ENCODE peak calls at places on chromosomes 16 and 17, in six cellular contexts. V is IMR-90, X is A549, G is colonic mucosa, J is tibial artery, U is adrenal gland. C is an unnamed sample.

GRCh38 chr17:30229012-30229411 is 6.5 kb downstream of the SLC6A4 start:
- DNase-seq in V (no peak), X (no peak), G (no peak), J (no peak), U (no peak), C (no peak)

GRCh38 chr17:40536731-40537171 is 28.5 kb downstream of the CCR7 start:
- DNase-seq in V (peak), X (no peak), G (no peak), J (peak), U (no peak), C (peak)

GRCh38 chr16:23286131-23286532 is 16.0 kb upstream of the SCNN1B start:
- DNase-seq in V (peak), X (no peak), G (no peak), J (no peak), U (no peak), C (no peak)

GRCh38 chr17:41689497-41690299 is 1.0 kb downstream of the EIF1 start:
- DNase-seq in V (peak), X (no peak), G (peak), J (no peak), U (no peak), C (no peak)

GRCh38 chr17:43043306-43043705 is 18.3 kb downstream of the RND2 start:
- DNase-seq in V (peak), X (no peak), G (no peak), J (no peak), U (no peak), C (no peak)

GRCh38 chr17:3771140-3771539 is 29.8 kb downstream of the ITGAE start:
- DNase-seq in V (no peak), X (no peak), G (no peak), J (no peak), U (no peak), C (no peak)

GRCh38 chr16:28100810-28101532 is 37.5 kb upstream of the GSG1L start:
- DNase-seq in V (no peak), X (no peak), G (no peak), J (no peak), U (no peak), C (no peak)

GRCh38 chr17:79036181-79036580 is 12.2 kb downstream of the C1QTNF1 start:
- DNase-seq in V (no peak), X (no peak), G (no peak), J (no peak), U (peak), C (no peak)

GRCh38 chr16:20899503-20900298 is 457 bp downstream of the DCUN1D3 start:
- DNase-seq in V (no peak), X (no peak), G (peak), J (peak), U (peak), C (no peak)

DNA sequence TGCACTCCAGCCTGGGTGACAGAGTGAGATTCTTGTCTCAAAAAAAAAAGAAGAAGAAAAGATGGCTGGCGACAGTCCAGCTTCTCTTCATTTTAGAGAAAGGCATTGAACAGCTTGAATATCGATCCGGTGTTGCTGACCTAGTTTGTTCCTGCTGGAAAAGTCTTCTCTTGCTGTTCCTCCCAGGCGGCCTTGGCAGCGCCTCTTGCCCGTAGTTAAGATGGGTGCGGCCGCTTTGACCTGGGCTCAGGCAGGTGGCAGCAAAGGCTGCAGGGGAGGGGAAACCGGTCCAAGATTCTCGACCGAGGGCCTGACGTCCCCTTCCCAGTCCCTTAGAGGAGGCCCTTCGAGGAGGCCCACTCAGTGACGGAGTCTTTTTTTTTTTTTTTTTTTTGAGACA is 3.8 kb upstream of the ZNF764 start:
- DNase-seq in V (no peak), X (no peak), G (peak), J (no peak), U (no peak), C (no peak)
- H3K4me3 ChIP-seq in V (no peak), X (no peak), G (peak), J (peak), U (no peak), C (no peak)

GRCh38 chr16:26731729-26732128 is 335.0 kb upstream of the C16orf82 start:
- DNase-seq in V (no peak), X (no peak), G (no peak), J (no peak), U (no peak), C (no peak)

GRCh38 chr16:26740771-26741170 is 326.0 kb upstream of the C16orf82 start:
- DNase-seq in V (no peak), X (no peak), G (no peak), J (no peak), U (no peak), C (no peak)

GRCh38 chr16:26736084-26736483 is 330.6 kb upstream of the C16orf82 start:
- DNase-seq in V (no peak), X (no peak), G (no peak), J (no peak), U (no peak), C (no peak)

GRCh38 chr16:26729917-26730541 is 336.7 kb upstream of the C16orf82 start:
- DNase-seq in V (no peak), X (no peak), G (no peak), J (no peak), U (no peak), C (no peak)

GRCh38 chr16:26735521-26735920 is 331.2 kb upstream of the C16orf82 start:
- DNase-seq in V (no peak), X (no peak), G (no peak), J (no peak), U (no peak), C (no peak)
- H3K27ac ChIP-seq in V (no peak), X (no peak), G (no peak), J (no peak), U (no peak), C (no peak)

GRCh38 chr16:4684030-4684715 is 9.2 kb upstream of the NUDT16L1 start:
- DNase-seq in V (no peak), X (no peak), G (no peak), J (no peak), U (peak), C (no peak)

GRCh38 chr16:4681471-4682083 is 11.8 kb upstream of the NUDT16L1 start:
- DNase-seq in V (no peak), X (no peak), G (no peak), J (no peak), U (peak), C (no peak)

GRCh38 chr16:4682084-4682581 is 11.2 kb upstream of the NUDT16L1 start:
- DNase-seq in V (no peak), X (no peak), G (no peak), J (no peak), U (peak), C (no peak)

GRCh38 chr16:4683255-4684029 is 9.9 kb upstream of the NUDT16L1 start:
- DNase-seq in V (no peak), X (no peak), G (no peak), J (no peak), U (no peak), C (no peak)

DNA sequence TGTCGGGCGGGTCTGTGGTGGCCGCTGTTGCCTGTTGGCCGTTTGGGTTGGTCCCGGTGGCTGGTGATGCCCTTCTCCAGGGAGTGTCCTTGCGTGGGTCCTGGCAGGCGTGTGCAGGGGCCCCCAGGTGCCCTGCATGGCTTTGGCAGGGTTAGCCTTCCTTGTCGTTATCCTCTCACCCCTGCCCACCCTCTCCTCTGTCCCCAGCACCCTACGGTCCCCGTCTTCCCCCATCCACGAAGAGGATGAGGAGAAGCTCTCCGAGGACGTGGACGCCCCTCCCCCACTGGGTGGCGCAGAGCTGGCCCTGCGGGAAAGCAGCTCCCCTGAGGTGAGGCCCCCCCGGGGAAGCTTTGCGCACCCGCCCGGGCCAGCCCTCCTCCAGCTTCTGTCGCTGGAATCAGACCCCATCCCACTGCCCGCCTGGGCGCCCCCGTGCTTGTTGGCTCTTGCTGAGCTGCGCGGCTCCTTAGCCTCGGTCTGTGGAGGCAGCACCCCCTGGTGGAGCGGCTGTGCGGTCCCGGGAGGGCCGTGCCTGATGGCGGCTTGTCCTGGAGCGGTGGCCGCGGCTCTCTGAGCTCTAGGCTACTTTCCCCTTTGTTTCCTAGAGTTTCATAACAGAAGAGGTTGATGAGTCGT is 10.6 kb upstream of the NUDT16L1 start:
- DNase-seq in V (peak), X (no peak), G (no peak), J (no peak), U (peak), C (no peak)
- TF ChIP-seq CTCF in V (peak), X (peak), G (no peak), J (no peak), U (peak), C (no peak)

DNA sequence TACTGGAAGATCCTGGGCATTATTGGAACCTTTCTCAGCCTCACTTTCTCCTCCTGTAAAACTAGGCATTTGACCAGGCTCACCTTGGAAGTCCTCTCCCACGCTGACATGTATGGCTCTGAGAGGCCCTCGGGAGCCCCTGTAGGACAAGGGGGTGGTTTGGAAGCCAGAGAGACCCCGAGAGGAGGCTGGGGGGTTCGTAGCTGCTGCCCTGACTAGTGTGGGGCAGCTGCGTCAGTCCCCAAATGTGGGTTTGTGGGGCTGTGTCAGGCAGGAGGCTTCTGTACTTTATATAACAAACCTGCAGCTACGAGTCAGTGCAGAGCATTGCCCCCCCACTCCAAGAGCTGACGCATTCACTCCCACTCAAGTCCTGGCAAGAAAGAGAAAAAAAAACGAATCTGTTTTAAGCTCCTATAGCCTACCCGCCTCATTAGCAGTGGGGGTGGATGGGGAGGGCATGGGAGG is 1.8 kb downstream of the CX3CL1 start:
- DNase-seq in V (peak), X (no peak), G (no peak), J (peak), U (no peak), C (peak)
- H3K4me3 ChIP-seq in V (no peak), X (no peak), G (no peak), J (peak), U (no peak), C (peak)

GRCh38 chr17:16467044-16467443 is 24.9 kb downstream of the LRRC75A start:
- DNase-seq in V (no peak), X (no peak), G (no peak), J (no peak), U (no peak), C (no peak)
- H3K27ac ChIP-seq in V (no peak), X (no peak), G (peak), J (no peak), U (no peak), C (no peak)

DNA sequence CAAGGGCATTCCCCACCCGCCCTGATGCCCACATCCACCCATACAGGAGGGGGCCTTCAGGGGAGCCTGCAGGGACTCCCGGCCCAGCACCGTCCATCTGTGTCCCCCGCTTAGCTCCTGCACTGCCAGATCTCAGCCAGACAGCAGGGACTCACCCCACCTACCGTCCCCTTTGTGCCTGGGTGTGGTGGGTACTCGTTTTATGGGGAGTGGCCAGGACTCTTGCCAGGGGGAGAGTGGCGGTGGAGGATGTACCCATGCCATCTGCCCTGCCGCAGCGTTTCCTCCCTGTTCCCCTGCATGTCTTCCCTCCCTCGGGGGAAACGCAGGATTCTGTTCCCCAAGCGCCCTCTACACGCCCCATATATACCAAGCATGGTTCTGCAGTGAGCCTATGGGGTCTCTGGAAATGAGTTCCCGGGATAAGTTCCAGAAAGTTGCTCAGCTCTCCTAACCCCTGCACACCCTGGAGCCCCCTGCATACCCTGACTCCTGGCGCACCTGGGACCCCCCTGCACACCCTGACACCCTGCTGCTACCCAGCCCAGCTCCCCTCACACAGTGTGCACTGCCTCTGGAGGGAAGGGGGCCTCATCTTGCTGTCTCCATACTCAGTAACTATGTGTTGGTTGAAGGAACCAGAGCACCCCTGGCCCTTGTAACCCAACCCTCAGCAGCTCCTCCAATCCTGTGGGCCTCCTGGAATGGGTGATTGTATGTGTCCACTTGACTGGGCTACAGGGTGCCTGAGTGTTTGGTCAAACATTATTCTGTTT is 4.2 kb upstream of the MAFG start:
- DNase-seq in V (no peak), X (no peak), G (no peak), J (no peak), U (no peak), C (no peak)
- TF ChIP-seq CTCF in V (no peak), X (no peak), G (no peak), J (no peak), U (no peak), C (no peak)

GRCh38 chr17:6019959-6020358 is 50.2 kb upstream of the WSCD1 start:
- DNase-seq in V (no peak), X (no peak), G (no peak), J (no peak), U (no peak), C (no peak)

GRCh38 chr17:6021011-6021400 is 49.2 kb upstream of the WSCD1 start:
- DNase-seq in V (no peak), X (no peak), G (no peak), J (no peak), U (no peak), C (no peak)

GRCh38 chr17:6021627-6022026 is 48.6 kb upstream of the WSCD1 start:
- DNase-seq in V (no peak), X (no peak), G (no peak), J (no peak), U (no peak), C (no peak)

GRCh38 chr17:6020376-6021010 is 49.7 kb upstream of the WSCD1 start:
- DNase-seq in V (no peak), X (no peak), G (no peak), J (no peak), U (no peak), C (no peak)

GRCh38 chr17:6018788-6019187 is 51.4 kb upstream of the WSCD1 start:
- DNase-seq in V (no peak), X (no peak), G (no peak), J (no peak), U (no peak), C (no peak)
- H3K4me3 ChIP-seq in V (no peak), X (no peak), G (no peak), J (no peak), U (no peak), C (no peak)

GRCh38 chr17:71821512-71821911 is 299.3 kb upstream of the SOX9 start:
- DNase-seq in V (no peak), X (no peak), G (no peak), J (no peak), U (no peak), C (no peak)
- H3K27ac ChIP-seq in V (no peak), X (no peak), G (no peak), J (no peak), U (no peak), C (no peak)

GRCh38 chr17:2549392-2550211 is 37.9 kb upstream of the METTL16 start:
- DNase-seq in V (no peak), X (no peak), G (no peak), J (no peak), U (no peak), C (no peak)

GRCh38 chr17:2542456-2542855 is 30.8 kb upstream of the METTL16 start:
- DNase-seq in V (no peak), X (no peak), G (no peak), J (no peak), U (peak), C (no peak)

GRCh38 chr17:2551493-2551892 is 39.8 kb upstream of the METTL16 start:
- DNase-seq in V (no peak), X (no peak), G (no peak), J (no peak), U (no peak), C (no peak)

GRCh38 chr17:2545393-2545792 is 33.7 kb upstream of the METTL16 start:
- DNase-seq in V (no peak), X (no peak), G (no peak), J (no peak), U (peak), C (no peak)

DNA sequence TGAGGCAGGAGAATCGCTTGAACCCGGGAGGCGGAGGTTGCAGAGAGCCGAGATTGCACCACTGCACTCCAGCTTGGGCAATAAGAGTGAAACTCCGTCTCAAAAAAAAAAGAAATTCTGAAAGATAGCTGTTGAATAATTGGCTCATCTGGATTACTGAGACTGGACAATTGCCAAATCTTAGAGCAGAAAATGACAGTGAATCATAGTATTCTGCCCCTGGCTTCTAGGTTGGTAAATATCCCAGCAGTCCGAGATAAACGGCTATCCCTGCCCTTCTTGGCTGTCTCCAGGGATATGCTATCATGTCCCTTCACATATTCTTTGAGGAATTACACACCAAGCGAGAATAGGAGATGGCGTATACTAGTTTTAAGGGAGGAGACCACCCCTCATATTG is 35.5 kb upstream of the METTL16 start:
- DNase-seq in V (peak), X (peak), G (no peak), J (no peak), U (peak), C (no peak)
- TF ChIP-seq CTCF in V (no peak), X (no peak), G (no peak), J (no peak), U (no peak), C (no peak)

GRCh38 chr16:87735270-87736002 is 30.4 kb downstream of the KLHDC4 start:
- DNase-seq in V (no peak), X (no peak), G (no peak), J (no peak), U (no peak), C (no peak)
- H3K4me3 ChIP-seq in V (no peak), X (no peak), G (no peak), J (no peak), U (no peak), C (no peak)

C was measured in uterus.